ENCODE peak calls at places on chromosomes 4 and X, in five cellular contexts. O is stromal cell of bone marrow; X is iPS-NIHi11; F is CD4-positive, alpha-beta T cell; P is activated naive CD4-positive, alpha-beta T cell. B is an unnamed sample.

GRCh38 chr4:76689079-76689817 is 208.7 kb downstream of the SOWAHB start:
- DNase-seq in O (peak; percentile 21), F (peak; percentile 10), P (no peak), X (peak; percentile 82), B (peak; percentile 74)

GRCh38 chr4:5753766-5754528 is 42.9 kb downstream of the EVC start:
- DNase-seq in P (no peak), F (no peak), X (peak; percentile 5), O (peak; percentile 39), B (no peak)

GRCh38 chrX:68647156-68647957 is at the start of gene STARD8:
- DNase-seq in X (peak; percentile 67), F (no peak), P (no peak), O (peak; percentile 23), B (no peak)

GRCh38 chrX:40169193-40170086 is 71.7 kb upstream of the BCOR start:
- DNase-seq in P (peak; percentile 17), X (no peak), F (peak; percentile 79), O (no peak), B (peak; percentile 87)

GRCh38 chrX:124555036-124555595 is 208.8 kb downstream of the SH2D1A start:
- DNase-seq in X (no peak), F (no peak), P (no peak), O (peak; percentile 4), B (no peak)

GRCh38 chrX:107596651-107597050 is 31.7 kb upstream of the PRPS1 start:
- DNase-seq in F (no peak), O (no peak), X (no peak), P (no peak), B (no peak)

GRCh38 chrX:56788717-56789122 is 59.7 kb downstream of the NBDY start:
- DNase-seq in O (no peak), X (no peak), F (peak; percentile 72), P (no peak), B (no peak)

GRCh38 chrX:39667746-39668507 is 429.8 kb downstream of the BCOR start:
- DNase-seq in F (no peak), P (no peak), O (no peak), X (no peak), B (no peak)

GRCh38 chr4:7978489-7978888 is 38.8 kb upstream of the AFAP1 start:
- DNase-seq in O (no peak), P (no peak), F (no peak), X (no peak), B (peak; percentile 71)

GRCh38 chr4:159855731-159856130 is 752.9 kb downstream of the RAPGEF2 start:
- DNase-seq in F (no peak), P (no peak), X (no peak), O (no peak), B (no peak)

GRCh38 chr4:113760094-113760851 is 1.3 kb downstream of the CAMK2D start:
- DNase-seq in X (peak; percentile 14), O (no peak), P (peak; percentile 6), F (peak; percentile 30), B (peak; percentile 20)